ENCODE peak calls at places on chromosomes 11 and 22, in six cellular contexts. One of them, this sample, is unnamed.
A peak's percentile ranks its signal among the peaks of the same experiment; 100 is the strongest.

GRCh38 chr22:19844423-19845368 is 10.0 kb downstream of the GNB1L start:
- DNase-seq in fibroblast of lung: no peak
- DNase-seq in HCT116: no peak
- DNase-seq in IMR-90: peak; percentile 40
- DNase-seq in hepatocyte: no peak
- DNase-seq in neural progenitor cell: no peak
- DNase-seq in this sample: no peak

GRCh38 chr11:84396521-84396920 is 1110.4 kb upstream of the CCDC90B start:
- DNase-seq in fibroblast of lung: no peak
- DNase-seq in HCT116: no peak
- DNase-seq in IMR-90: no peak
- DNase-seq in hepatocyte: no peak
- DNase-seq in neural progenitor cell: no peak
- DNase-seq in this sample: no peak

GRCh38 chr11:122213111-122213510 is 97.1 kb upstream of the BLID start:
- DNase-seq in fibroblast of lung: no peak
- DNase-seq in HCT116: no peak
- DNase-seq in IMR-90: no peak
- DNase-seq in hepatocyte: no peak
- DNase-seq in neural progenitor cell: no peak
- DNase-seq in this sample: no peak

GRCh38 chr22:47367993-47368945 is 605.8 kb downstream of the TBC1D22A start:
- DNase-seq in fibroblast of lung: no peak
- DNase-seq in HCT116: no peak
- DNase-seq in IMR-90: no peak
- DNase-seq in hepatocyte: no peak
- DNase-seq in neural progenitor cell: no peak
- DNase-seq in this sample: no peak

GRCh38 chr22:45833613-45834012 is 143.3 kb downstream of the WNT7B start:
- DNase-seq in fibroblast of lung: no peak
- DNase-seq in HCT116: no peak
- DNase-seq in IMR-90: no peak
- DNase-seq in hepatocyte: no peak
- DNase-seq in neural progenitor cell: no peak
- DNase-seq in this sample: no peak

GRCh38 chr11:122812612-122813011 is 25.7 kb upstream of the CRTAM start:
- DNase-seq in fibroblast of lung: no peak
- DNase-seq in HCT116: no peak
- DNase-seq in IMR-90: no peak
- DNase-seq in hepatocyte: no peak
- DNase-seq in neural progenitor cell: no peak
- DNase-seq in this sample: no peak

GRCh38 chr11:116328410-116328809 is 444.4 kb downstream of the BUD13 start:
- DNase-seq in fibroblast of lung: no peak
- DNase-seq in HCT116: no peak
- DNase-seq in IMR-90: no peak
- DNase-seq in hepatocyte: no peak
- DNase-seq in neural progenitor cell: no peak
- DNase-seq in this sample: no peak

GRCh38 chr22:29394931-29395581 is 6.7 kb upstream of the AP1B1 start:
- DNase-seq in fibroblast of lung: peak; percentile 75
- DNase-seq in HCT116: peak; percentile 48
- DNase-seq in IMR-90: peak; percentile 72
- DNase-seq in hepatocyte: peak; percentile 89
- DNase-seq in neural progenitor cell: peak; percentile 89
- DNase-seq in this sample: no peak

GRCh38 chr22:38138961-38139360 is 28.5 kb upstream of the BAIAP2L2 start:
- DNase-seq in fibroblast of lung: no peak
- DNase-seq in HCT116: no peak
- DNase-seq in IMR-90: no peak
- DNase-seq in hepatocyte: no peak
- DNase-seq in neural progenitor cell: no peak
- DNase-seq in this sample: no peak

GRCh38 chr11:8807544-8808225 is 103.3 kb upstream of the AKIP1 start:
- DNase-seq in fibroblast of lung: peak; percentile 88
- DNase-seq in HCT116: no peak
- DNase-seq in IMR-90: peak; percentile 93
- DNase-seq in hepatocyte: no peak
- DNase-seq in neural progenitor cell: no peak
- DNase-seq in this sample: peak; percentile 68

GRCh38 chr11:77101043-77101537 is 1.6 kb upstream of the OMP start:
- DNase-seq in fibroblast of lung: no peak
- DNase-seq in HCT116: no peak
- DNase-seq in IMR-90: peak; percentile 30
- DNase-seq in hepatocyte: no peak
- DNase-seq in neural progenitor cell: peak; percentile 40
- DNase-seq in this sample: no peak

GRCh38 chr11:33936745-33937612 is 45.1 kb upstream of the LMO2 start:
- DNase-seq in fibroblast of lung: peak; percentile 29
- DNase-seq in HCT116: no peak
- DNase-seq in IMR-90: peak; percentile 55
- DNase-seq in hepatocyte: peak; percentile 80
- DNase-seq in neural progenitor cell: no peak
- DNase-seq in this sample: no peak

GRCh38 chr11:35711924-35712323 is 49.3 kb downstream of the TRIM44 start:
- DNase-seq in fibroblast of lung: no peak
- DNase-seq in HCT116: no peak
- DNase-seq in IMR-90: no peak
- DNase-seq in hepatocyte: no peak
- DNase-seq in neural progenitor cell: no peak
- DNase-seq in this sample: no peak

GRCh38 chr22:39898997-39899396 is 1.9 kb upstream of the GRAP2 start:
- DNase-seq in fibroblast of lung: no peak
- DNase-seq in HCT116: no peak
- DNase-seq in IMR-90: no peak
- DNase-seq in hepatocyte: no peak
- DNase-seq in neural progenitor cell: no peak
- DNase-seq in this sample: no peak

GRCh38 chr11:69825037-69825834 is 6.0 kb upstream of the FGF3 start:
- DNase-seq in fibroblast of lung: no peak
- DNase-seq in HCT116: peak; percentile 60
- DNase-seq in IMR-90: no peak
- DNase-seq in hepatocyte: no peak
- DNase-seq in neural progenitor cell: no peak
- DNase-seq in this sample: no peak

GRCh38 chr11:117218133-117218915 is 13.5 kb downstream of the PCSK7 start:
- DNase-seq in fibroblast of lung: peak; percentile 66
- DNase-seq in HCT116: no peak
- DNase-seq in IMR-90: peak; percentile 57
- DNase-seq in hepatocyte: peak; percentile 0
- DNase-seq in neural progenitor cell: no peak
- DNase-seq in this sample: no peak

GRCh38 chr22:48779661-48780596 is 1047.7 kb downstream of the BRD1 start:
- DNase-seq in fibroblast of lung: no peak
- DNase-seq in HCT116: no peak
- DNase-seq in IMR-90: no peak
- DNase-seq in hepatocyte: no peak
- DNase-seq in neural progenitor cell: no peak
- DNase-seq in this sample: no peak

GRCh38 chr11:5368502-5369043 is 15.0 kb upstream of the OR51M1 start:
- DNase-seq in fibroblast of lung: no peak
- DNase-seq in HCT116: no peak
- DNase-seq in IMR-90: no peak
- DNase-seq in hepatocyte: no peak
- DNase-seq in neural progenitor cell: no peak
- DNase-seq in this sample: no peak

GRCh38 chr11:30991802-30992512 is 377.6 kb downstream of the DCDC1 start:
- DNase-seq in fibroblast of lung: no peak
- DNase-seq in HCT116: no peak
- DNase-seq in IMR-90: no peak
- DNase-seq in hepatocyte: no peak
- DNase-seq in neural progenitor cell: peak; percentile 28
- DNase-seq in this sample: no peak

GRCh38 chr22:49284931-49285330 is 542.7 kb downstream of the BRD1 start:
- DNase-seq in fibroblast of lung: no peak
- DNase-seq in HCT116: no peak
- DNase-seq in IMR-90: no peak
- DNase-seq in hepatocyte: no peak
- DNase-seq in neural progenitor cell: no peak
- DNase-seq in this sample: no peak

GRCh38 chr22:45696227-45696626 is 24.6 kb downstream of the ATXN10 start:
- DNase-seq in fibroblast of lung: no peak
- DNase-seq in HCT116: no peak
- DNase-seq in IMR-90: no peak
- DNase-seq in hepatocyte: no peak
- DNase-seq in neural progenitor cell: no peak
- DNase-seq in this sample: no peak

GRCh38 chr11:12045914-12046635 is 37.6 kb upstream of the DKK3 start:
- DNase-seq in fibroblast of lung: no peak
- DNase-seq in HCT116: no peak
- DNase-seq in IMR-90: peak; percentile 39
- DNase-seq in hepatocyte: no peak
- DNase-seq in neural progenitor cell: no peak
- DNase-seq in this sample: no peak

GRCh38 chr11:27582686-27583085 is 76.1 kb upstream of the LIN7C start:
- DNase-seq in fibroblast of lung: no peak
- DNase-seq in HCT116: no peak
- DNase-seq in IMR-90: no peak
- DNase-seq in hepatocyte: no peak
- DNase-seq in neural progenitor cell: no peak
- DNase-seq in this sample: no peak
- H4K20me1 ChIP-seq in fibroblast of lung: no peaks in the 10 kb centered on the region
- H4K20me1 ChIP-seq in HCT116: no peaks in the 10 kb centered on the region
- H4K20me1 ChIP-seq in IMR-90: no peaks in the 10 kb centered on the region
- H4K20me1 ChIP-seq in hepatocyte: no peaks in the 10 kb centered on the region
- H4K20me1 ChIP-seq in neural progenitor cell: no peaks in the 10 kb centered on the region
- H4K20me1 ChIP-seq in this sample: no peaks in the 10 kb centered on the region

DNA sequence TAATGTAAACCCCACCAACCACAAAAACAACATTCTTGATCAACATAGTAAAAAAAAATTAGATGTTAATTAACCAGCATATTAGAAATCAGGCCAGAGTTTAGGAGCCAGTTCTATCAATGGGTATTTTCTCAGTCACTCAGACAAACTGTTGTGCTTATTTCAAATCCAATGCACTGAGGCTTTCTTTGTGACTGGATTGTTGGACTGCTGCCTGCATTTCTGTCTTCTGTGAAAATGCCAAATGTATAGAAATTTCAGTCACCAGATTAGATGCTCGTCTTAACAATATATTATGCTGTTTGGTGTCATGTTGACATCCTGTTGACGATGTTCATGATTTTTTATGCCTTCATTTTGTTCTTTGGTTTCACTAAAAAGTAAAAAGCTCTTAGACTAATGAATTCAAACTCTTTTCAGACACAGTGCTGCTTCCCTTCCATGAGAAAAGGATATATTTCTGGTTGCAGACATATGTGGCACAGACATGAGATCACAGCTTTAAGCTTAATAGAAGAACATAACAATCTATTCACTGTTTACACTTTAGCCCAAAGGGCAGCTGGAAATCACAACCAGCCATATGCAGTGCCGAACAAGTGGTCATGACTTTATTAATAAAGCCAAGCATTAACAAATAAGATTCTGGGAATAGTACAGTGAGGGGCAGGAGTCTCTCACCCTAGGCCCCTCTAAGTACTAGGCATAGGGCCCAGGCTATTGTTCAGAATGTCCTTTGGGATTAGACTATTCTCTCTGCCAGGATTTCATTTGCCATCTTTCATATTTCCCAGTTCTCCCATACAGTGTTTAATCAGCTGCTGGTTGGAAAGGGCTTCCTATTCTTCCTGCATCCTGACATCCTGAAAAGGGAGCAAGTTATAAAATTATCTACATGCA is 9.4 kb upstream of the SOX6 start:
- DNase-seq in fibroblast of lung: peak; percentile 42
- DNase-seq in HCT116: no peak
- DNase-seq in IMR-90: peak; percentile 40
- DNase-seq in hepatocyte: no peak
- DNase-seq in neural progenitor cell: no peak
- DNase-seq in this sample: no peak
- H2AFZ ChIP-seq in fibroblast of lung: no peak overlapping the region
- H2AFZ ChIP-seq in HCT116: no peak overlapping the region
- H2AFZ ChIP-seq in IMR-90: no peak overlapping the region
- H2AFZ ChIP-seq in hepatocyte: no peak overlapping the region
- H2AFZ ChIP-seq in neural progenitor cell: no peak overlapping the region
- H2AFZ ChIP-seq in this sample: no peak overlapping the region

GRCh38 chr22:24426859-24427499 is 420 bp upstream of the ADORA2A start:
- DNase-seq in fibroblast of lung: no peak
- DNase-seq in HCT116: no peak
- DNase-seq in IMR-90: no peak
- DNase-seq in hepatocyte: no peak
- DNase-seq in neural progenitor cell: no peak
- DNase-seq in this sample: no peak
- H3K27ac ChIP-seq in fibroblast of lung: no peak overlapping the region
- H3K27ac ChIP-seq in HCT116: no peak overlapping the region
- H3K27ac ChIP-seq in IMR-90: no peak overlapping the region
- H3K27ac ChIP-seq in hepatocyte: no peak overlapping the region
- H3K27ac ChIP-seq in neural progenitor cell: no peak overlapping the region
- H3K27ac ChIP-seq in this sample: no peak overlapping the region

GRCh38 chr11:64796047-64796756 is 6.8 kb downstream of the MAP4K2 start:
- DNase-seq in fibroblast of lung: no peak
- DNase-seq in HCT116: no peak
- DNase-seq in IMR-90: no peak
- DNase-seq in hepatocyte: no peak
- DNase-seq in neural progenitor cell: no peak
- DNase-seq in this sample: no peak

GRCh38 chr11:64799256-64799924 is 3.6 kb downstream of the MAP4K2 start:
- DNase-seq in fibroblast of lung: no peak
- DNase-seq in HCT116: no peak
- DNase-seq in IMR-90: no peak
- DNase-seq in hepatocyte: no peak
- DNase-seq in neural progenitor cell: no peak
- DNase-seq in this sample: no peak

GRCh38 chr11:64799925-64800632 is 2.9 kb downstream of the MAP4K2 start:
- DNase-seq in fibroblast of lung: no peak
- DNase-seq in HCT116: no peak
- DNase-seq in IMR-90: no peak
- DNase-seq in hepatocyte: no peak
- DNase-seq in neural progenitor cell: no peak
- DNase-seq in this sample: no peak

GRCh38 chr11:64794526-64794925 is 8.5 kb downstream of the MAP4K2 start:
- DNase-seq in fibroblast of lung: no peak
- DNase-seq in HCT116: no peak
- DNase-seq in IMR-90: no peak
- DNase-seq in hepatocyte: no peak
- DNase-seq in neural progenitor cell: no peak
- DNase-seq in this sample: no peak

DNA sequence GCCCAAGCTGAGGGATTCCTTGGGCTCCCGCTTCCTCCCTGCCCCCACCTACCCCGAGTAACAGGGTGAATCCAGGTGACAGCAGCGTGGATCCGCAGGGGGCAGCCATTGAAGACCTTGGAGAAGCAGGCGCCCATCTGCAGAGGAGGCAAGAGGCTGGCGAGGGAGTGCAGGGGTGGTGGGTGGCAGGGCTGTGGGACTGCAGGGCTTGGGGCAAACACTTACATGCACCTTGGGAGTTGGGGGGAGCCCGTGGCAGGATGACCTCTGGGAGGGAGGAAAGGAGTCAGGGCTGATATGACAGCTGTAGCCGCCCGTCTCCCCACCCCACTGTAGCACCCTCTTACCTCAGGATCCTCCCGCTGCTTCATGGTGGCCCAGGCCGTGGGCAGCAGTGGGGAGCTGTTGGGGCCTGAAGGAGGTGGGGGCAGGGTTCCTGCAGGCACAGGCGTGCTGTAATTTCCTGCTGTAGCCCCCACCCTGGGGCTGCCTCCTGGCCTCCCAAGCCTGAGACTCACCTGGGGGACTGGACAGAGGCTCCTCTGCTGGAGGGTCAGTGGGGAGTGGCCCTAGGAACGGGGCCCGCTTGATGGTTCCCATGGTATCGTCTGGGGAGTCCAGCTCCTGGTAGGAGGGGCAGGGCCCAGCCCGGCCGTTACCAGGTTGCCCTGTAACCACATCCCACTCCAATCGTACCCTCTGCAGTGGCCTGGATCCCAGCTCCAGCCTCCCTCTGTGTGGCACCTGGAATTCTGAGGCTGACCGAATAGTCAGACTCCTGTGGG is 6.1 kb downstream of the MAP4K2 start:
- DNase-seq in fibroblast of lung: no peak
- DNase-seq in HCT116: no peak
- DNase-seq in IMR-90: no peak
- DNase-seq in hepatocyte: no peak
- DNase-seq in neural progenitor cell: no peak
- DNase-seq in this sample: no peak
- H4K20me1 ChIP-seq in fibroblast of lung: no peaks in the 10 kb centered on the region
- H4K20me1 ChIP-seq in HCT116: no peaks in the 10 kb centered on the region
- H4K20me1 ChIP-seq in IMR-90: no peaks in the 10 kb centered on the region
- H4K20me1 ChIP-seq in hepatocyte: no peaks in the 10 kb centered on the region
- H4K20me1 ChIP-seq in neural progenitor cell: no peaks in the 10 kb centered on the region
- H4K20me1 ChIP-seq in this sample: no peaks in the 10 kb centered on the region

This sample was measured in keratinocyte.